ENCODE peak calls at places on chromosomes 12 and 14, in nine cellular contexts. H is naive B cell, S is GM06990, C is psoas muscle, E is suprapubic skin, N is neural progenitor cell, K is AG20443, M is fibroblast of the aortic adventitia, V is iPS-NIHi11. I is an unnamed sample.

GRCh38 chr14:28468191-28469151 is 298.1 kb upstream of the FOXG1 start:
- DNase-seq in H (no peak), S (no peak), C (no peak), E (no peak), N (peak; percentile 3), K (no peak), M (peak; percentile 1), V (no peak), I (no peak)

GRCh38 chr14:22995889-22996611 is 13.7 kb upstream of the AJUBA start:
- DNase-seq in H (no peak), S (no peak), C (no peak), E (no peak), N (no peak), K (no peak), M (no peak), V (no peak), I (no peak)

GRCh38 chr14:73468808-73469386 is 10.6 kb upstream of the NUMB start:
- DNase-seq in H (no peak), S (no peak), C (no peak), E (no peak), N (no peak), K (no peak), M (no peak), V (no peak), I (no peak)

GRCh38 chr14:104925941-104926609 is 1.4 kb downstream of the PLD4 start:
- DNase-seq in H (no peak), S (no peak), C (no peak), E (no peak), N (no peak), K (no peak), M (no peak), V (no peak), I (no peak)

GRCh38 chr14:105375635-105376057 is 22.7 kb upstream of the TEX22 start:
- DNase-seq in H (no peak), S (no peak), C (no peak), E (no peak), N (no peak), K (no peak), M (no peak), V (no peak), I (no peak)

GRCh38 chr14:24816011-24816928 is 182.3 kb upstream of the GZMB start:
- DNase-seq in H (no peak), S (no peak), C (no peak), E (no peak), N (no peak), K (no peak), M (peak; percentile 70), V (no peak), I (peak; percentile 67)

GRCh38 chr14:72615511-72616121 is 278.3 kb downstream of the DPF3 start:
- DNase-seq in H (no peak), S (no peak), C (no peak), E (no peak), N (no peak), K (peak; percentile 29), M (peak; percentile 79), V (peak; percentile 31), I (no peak)

GRCh38 chr12:12527820-12528296 is 34.8 kb downstream of the DUSP16 start:
- DNase-seq in H (no peak), S (no peak), C (no peak), E (no peak), N (no peak), K (no peak), M (no peak), V (no peak), I (peak; percentile 34)

GRCh38 chr12:89064780-89065179 is 287.5 kb downstream of the DUSP6 start:
- DNase-seq in H (no peak), S (no peak), C (no peak), E (no peak), N (no peak), K (peak; percentile 20), M (no peak), V (no peak), I (no peak)

GRCh38 chr14:38536376-38537038 is 280.6 kb upstream of the CLEC14A start:
- DNase-seq in H (no peak), S (no peak), C (no peak), E (no peak), N (peak; percentile 56), K (peak; percentile 52), M (peak; percentile 1), V (peak; percentile 23), I (no peak)

GRCh38 chr12:110175201-110175600 is 51.0 kb downstream of the IFT81 start:
- DNase-seq in H (no peak), S (no peak), C (no peak), E (no peak), N (no peak), K (no peak), M (no peak), V (no peak), I (no peak)

GRCh38 chr14:94077111-94077821 is 3.7 kb downstream of the DDX24 start:
- DNase-seq in H (no peak), S (no peak), C (no peak), E (no peak), N (no peak), K (no peak), M (no peak), V (no peak), I (no peak)

GRCh38 chr14:73452341-73453191 is 5.8 kb downstream of the NUMB start:
- DNase-seq in H (peak; percentile 7), S (no peak), C (no peak), E (no peak), N (no peak), K (no peak), M (peak; percentile 88), V (no peak), I (no peak)

GRCh38 chr14:28297559-28297958 is 469.0 kb upstream of the FOXG1 start:
- DNase-seq in H (no peak), S (no peak), C (no peak), E (no peak), N (no peak), K (no peak), M (no peak), V (no peak), I (no peak)

I was measured in hepatocyte.